ENCODE peak calls at places on chromosomes 13 and 19, in ten cellular contexts. L is ovary, Q is esophagus squamous epithelium, W is colonic mucosa, V is psoas muscle, D is DND-41, P is heart right ventricle, A is stomach, Y is left lung, I is suprapubic skin. Z is an unnamed sample. For H3K9me3, the result is how much of the 10 kb centered on the place peaks cover.

GRCh38 chr13:44212633-44213387 is 160.8 kb upstream of the SERP2 start:
- DNase-seq in L (no peak), Q (no peak), W (no peak), V (no peak), D (no peak), P (no peak), A (no peak), Y (no peak), I (no peak), Z (no peak)

GRCh38 chr13:51380269-51380668 is 40.8 kb downstream of the SERPINE3 start:
- DNase-seq in L (no peak), Q (no peak), W (no peak), V (no peak), D (no peak), P (no peak), A (no peak), Y (no peak), I (no peak), Z (no peak)

GRCh38 chr13:109439813-109440212 is 346.6 kb downstream of the IRS2 start:
- DNase-seq in L (no peak), Q (no peak), W (no peak), V (no peak), D (no peak), P (no peak), A (no peak), Y (no peak), I (no peak), Z (no peak)

GRCh38 chr19:13588953-13589833 is 82.9 kb upstream of the CACNA1A start:
- DNase-seq in L (peak), Q (no peak), W (peak), V (peak), D (peak), P (peak), A (peak), Y (peak), I (peak), Z (peak)

GRCh38 chr13:63124863-63125262 is 1709.2 kb upstream of the PCDH20 start:
- DNase-seq in L (no peak), Q (no peak), W (no peak), V (no peak), D (no peak), P (no peak), A (no peak), Y (no peak), I (no peak), Z (no peak)

GRCh38 chr19:35509018-35509652 is 4.3 kb downstream of the DMKN start:
- DNase-seq in L (peak), Q (no peak), W (peak), V (no peak), D (no peak), P (no peak), A (peak), Y (peak), I (no peak), Z (peak)

GRCh38 chr13:48233097-48233885 is at the start of gene ITM2B:
- DNase-seq in L (peak), Q (peak), W (peak), V (peak), D (peak), P (peak), A (peak), Y (peak), I (peak), Z (peak)

GRCh38 chr19:14971474-14971873 is 8.2 kb downstream of the SLC1A6 start:
- DNase-seq in L (no peak), Q (no peak), W (no peak), V (no peak), D (no peak), P (no peak), A (no peak), Y (no peak), I (no peak), Z (no peak)

GRCh38 chr13:26482451-26483197 is 74.9 kb upstream of the WASF3 start:
- DNase-seq in L (peak), Q (no peak), W (peak), V (no peak), D (peak), P (peak), A (peak), Y (no peak), I (no peak), Z (peak)

GRCh38 chr19:1045247-1045603 is 5.3 kb downstream of the ABCA7 start:
- DNase-seq in L (no peak), Q (no peak), W (peak), V (peak), D (peak), P (no peak), A (peak), Y (peak), I (no peak), Z (peak)

GRCh38 chr19:19171821-19172532 is 1.9 kb upstream of the MEF2B start:
- DNase-seq in L (no peak), Q (no peak), W (no peak), V (peak), D (no peak), P (no peak), A (no peak), Y (no peak), I (no peak), Z (no peak)

GRCh38 chr13:24458736-24459135 is 53.8 kb downstream of the PARP4 start:
- DNase-seq in L (no peak), Q (no peak), W (no peak), V (no peak), D (no peak), P (no peak), A (no peak), Y (no peak), I (no peak), Z (no peak)

GRCh38 chr19:45613926-45614725 is 12.1 kb upstream of the GPR4 start:
- DNase-seq in L (no peak), Q (no peak), W (peak), V (no peak), D (no peak), P (no peak), A (peak), Y (no peak), I (no peak), Z (no peak)

GRCh38 chr19:18049390-18049789 is 37.3 kb downstream of the IL12RB1 start:
- DNase-seq in L (peak), Q (no peak), W (peak), V (peak), D (no peak), P (peak), A (peak), Y (peak), I (peak), Z (no peak)

GRCh38 chr13:50459046-50459445 is 384.4 kb downstream of the DLEU7 start:
- DNase-seq in L (no peak), Q (no peak), W (no peak), V (no peak), D (no peak), P (no peak), A (no peak), Y (no peak), I (no peak), Z (no peak)

GRCh38 chr19:49837425-49837824 is 13.5 kb upstream of the PTOV1 start:
- DNase-seq in L (no peak), Q (no peak), W (no peak), V (no peak), D (no peak), P (no peak), A (no peak), Y (no peak), I (no peak), Z (no peak)

GRCh38 chr13:35672611-35673010 is 196.1 kb upstream of the MAB21L1 start:
- DNase-seq in L (no peak), Q (no peak), W (no peak), V (no peak), D (no peak), P (no peak), A (no peak), Y (no peak), I (no peak), Z (no peak)

GRCh38 chr13:40993987-40994386 is 25.1 kb downstream of the ELF1 start:
- DNase-seq in L (no peak), Q (no peak), W (peak), V (no peak), D (no peak), P (no peak), A (peak), Y (no peak), I (no peak), Z (no peak)

GRCh38 chr19:55486971-55487883 is 1.0 kb upstream of the SSC5D start:
- DNase-seq in L (peak), Q (no peak), W (peak), V (peak), D (no peak), P (peak), A (no peak), Y (peak), I (peak), Z (no peak)

GRCh38 chr19:40228863-40229262 is 2.4 kb upstream of the CCNP start:
- DNase-seq in L (no peak), Q (no peak), W (no peak), V (no peak), D (no peak), P (no peak), A (no peak), Y (no peak), I (no peak), Z (no peak)

GRCh38 chr19:40136818-40137217 is 46.1 kb upstream of the ZNF780A start:
- DNase-seq in L (no peak), Q (no peak), W (no peak), V (no peak), D (no peak), P (no peak), A (no peak), Y (no peak), I (no peak), Z (no peak)

GRCh38 chr19:2016041-2016807 is 710 bp upstream of the BTBD2 start:
- DNase-seq in L (peak), Q (no peak), W (peak), V (peak), D (peak), P (peak), A (peak), Y (no peak), I (peak), Z (peak)

GRCh38 chr19:57720878-57721277 is 6.5 kb downstream of the ZNF671 start:
- DNase-seq in L (no peak), Q (no peak), W (no peak), V (no peak), D (no peak), P (no peak), A (no peak), Y (no peak), I (no peak), Z (no peak)

GRCh38 chr13:28117689-28118377 is 17.5 kb upstream of the FLT3 start:
- DNase-seq in L (no peak), Q (no peak), W (peak), V (no peak), D (no peak), P (peak), A (peak), Y (no peak), I (no peak), Z (no peak)

GRCh38 chr13:74889321-74889720 is 592.6 kb downstream of the TBC1D4 start:
- DNase-seq in L (no peak), Q (no peak), W (no peak), V (no peak), D (no peak), P (no peak), A (no peak), Y (no peak), I (no peak), Z (no peak)

GRCh38 chr13:31199849-31200635 is at the start of gene B3GLCT:
- DNase-seq in L (peak), Q (peak), W (peak), V (peak), D (peak), P (peak), A (peak), Y (peak), I (peak), Z (peak)

GRCh38 chr13:66489172-66489571 is 741.0 kb downstream of the PCDH9 start:
- DNase-seq in L (no peak), Q (no peak), W (no peak), V (no peak), D (no peak), P (no peak), A (no peak), Y (no peak), I (no peak), Z (no peak)

GRCh38 chr19:1495051-1495798 is 4.2 kb downstream of the REEP6 start:
- DNase-seq in L (no peak), Q (no peak), W (no peak), V (no peak), D (no peak), P (no peak), A (no peak), Y (no peak), I (no peak), Z (no peak)

GRCh38 chr13:75359266-75359665 is 122.7 kb downstream of the TBC1D4 start:
- DNase-seq in L (no peak), Q (no peak), W (no peak), V (no peak), D (no peak), P (no peak), A (no peak), Y (no peak), I (no peak), Z (no peak)

GRCh38 chr13:80444240-80445015 is 103.5 kb upstream of the SPRY2 start:
- DNase-seq in L (no peak), Q (no peak), W (no peak), V (no peak), D (no peak), P (no peak), A (no peak), Y (no peak), I (no peak), Z (no peak)

DNA sequence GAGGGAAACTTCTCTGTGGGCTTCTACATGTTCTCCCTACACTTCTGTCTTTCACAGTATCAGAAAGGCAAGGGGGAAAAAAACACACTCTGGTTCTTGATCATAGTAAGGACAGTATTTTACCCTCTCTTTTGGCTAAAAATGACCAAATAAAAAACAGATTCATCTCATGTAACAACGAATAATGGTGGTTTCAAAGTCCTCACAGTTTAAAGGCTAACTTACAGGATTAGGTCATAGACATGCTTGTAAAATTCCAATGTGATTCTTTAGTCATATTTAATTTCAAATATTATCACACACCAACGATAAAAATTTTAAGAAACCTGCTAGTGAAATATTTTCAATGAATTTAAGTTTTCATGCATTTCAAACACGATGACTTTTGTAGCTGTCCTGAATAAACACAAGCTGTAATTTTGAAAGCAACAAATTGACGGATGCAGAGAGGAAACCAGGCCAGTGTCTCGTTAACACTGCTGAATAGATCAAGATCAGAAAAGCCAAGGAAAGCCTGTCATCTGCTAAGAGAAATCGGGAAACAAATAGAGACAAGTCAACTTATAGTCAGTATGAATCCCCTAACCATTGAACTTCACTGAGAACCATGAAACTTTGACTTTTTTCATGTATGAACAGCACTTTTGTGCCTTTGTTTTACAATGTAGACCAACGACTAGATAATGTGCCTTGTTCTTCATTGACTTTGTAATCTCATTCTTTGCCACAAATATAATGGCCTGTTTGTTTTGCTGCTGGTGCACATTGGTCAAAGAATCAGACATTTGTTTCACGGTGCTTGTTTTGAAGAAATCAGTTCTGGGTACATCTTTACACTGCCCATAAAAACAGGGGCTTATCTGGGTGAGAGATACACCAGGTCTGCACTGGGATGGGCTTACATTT is 22.0 kb downstream of the MBNL2 start:
- DNase-seq in L (no peak), Q (no peak), W (no peak), V (no peak), D (no peak), P (no peak), A (no peak), Y (no peak), I (no peak), Z (no peak)
- H3K27ac ChIP-seq in L (no peak), Q (peak), W (peak), V (peak), D (no peak), P (peak), A (peak), Y (peak), I (peak), Z (no peak)

DNA sequence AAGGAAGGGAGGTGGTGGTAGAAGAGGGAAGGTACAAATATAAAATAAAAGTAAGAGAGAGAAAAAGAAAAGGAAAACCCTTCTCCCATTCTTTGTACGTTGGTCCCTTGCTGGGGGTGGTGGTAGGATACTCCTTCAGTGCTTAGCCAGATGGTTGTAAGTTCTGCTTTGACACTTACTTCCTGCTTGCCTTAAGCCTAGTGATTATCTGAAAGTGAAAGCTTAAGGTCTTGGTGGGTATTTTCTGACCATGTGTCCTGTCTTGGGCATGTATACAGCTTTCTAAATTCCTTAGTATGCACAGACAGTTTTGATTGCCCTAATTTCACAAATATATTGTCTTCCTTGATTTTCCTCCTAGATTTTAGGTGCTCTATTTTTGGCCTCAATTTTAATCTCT is 314.8 kb downstream of the PCDH17 start:
- DNase-seq in L (no peak), Q (no peak), W (no peak), V (no peak), D (no peak), P (no peak), A (no peak), Y (no peak), I (no peak), Z (no peak)
- H3K9me3 ChIP-seq in L (under half), Q (under half), W (under half), V (under half), D (under half), P (under half), A (under half), Y (under half), I (under half), Z (under half)

GRCh38 chr19:11530432-11530831 is 1.5 kb upstream of the ECSIT start:
- DNase-seq in L (peak), Q (no peak), W (peak), V (peak), D (peak), P (peak), A (peak), Y (peak), I (peak), Z (no peak)
- TF ChIP-seq CTCF in L (no peak), Q (no peak), W (no peak), V (peak), D (peak), P (peak), A (peak), Y (no peak), I (no peak), Z (no peak)

GRCh38 chr13:61162636-61163035 is 253.0 kb downstream of the PCDH20 start:
- DNase-seq in L (no peak), Q (no peak), W (no peak), V (no peak), D (no peak), P (no peak), A (no peak), Y (no peak), I (no peak), Z (no peak)

GRCh38 chr13:61156753-61157152 is 258.9 kb downstream of the PCDH20 start:
- DNase-seq in L (no peak), Q (no peak), W (no peak), V (no peak), D (no peak), P (no peak), A (no peak), Y (no peak), I (no peak), Z (no peak)

DNA sequence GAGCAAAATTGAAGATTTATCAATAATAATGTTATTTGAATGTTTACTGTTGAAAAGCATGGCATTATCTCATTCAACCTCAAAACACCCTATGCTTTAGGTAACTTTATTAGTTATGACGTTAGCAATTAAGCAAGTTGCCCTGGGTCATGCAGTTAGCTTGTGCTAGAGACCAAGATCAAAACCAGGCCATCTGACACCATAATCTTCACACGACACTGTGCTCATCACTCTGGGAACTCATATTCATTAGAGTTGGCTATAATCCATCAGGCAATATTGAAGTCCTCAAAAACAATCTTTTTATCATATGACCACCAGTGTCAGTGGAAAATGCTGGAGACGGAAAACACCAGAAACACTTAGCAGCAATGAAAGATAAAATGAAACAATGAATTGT is 253.5 kb downstream of the PCDH20 start:
- DNase-seq in L (no peak), Q (no peak), W (no peak), V (no peak), D (no peak), P (no peak), A (no peak), Y (no peak), I (no peak), Z (no peak)
- H3K27ac ChIP-seq in L (no peak), Q (no peak), W (no peak), V (peak), D (no peak), P (peak), A (no peak), Y (no peak), I (no peak), Z (no peak)

DNA sequence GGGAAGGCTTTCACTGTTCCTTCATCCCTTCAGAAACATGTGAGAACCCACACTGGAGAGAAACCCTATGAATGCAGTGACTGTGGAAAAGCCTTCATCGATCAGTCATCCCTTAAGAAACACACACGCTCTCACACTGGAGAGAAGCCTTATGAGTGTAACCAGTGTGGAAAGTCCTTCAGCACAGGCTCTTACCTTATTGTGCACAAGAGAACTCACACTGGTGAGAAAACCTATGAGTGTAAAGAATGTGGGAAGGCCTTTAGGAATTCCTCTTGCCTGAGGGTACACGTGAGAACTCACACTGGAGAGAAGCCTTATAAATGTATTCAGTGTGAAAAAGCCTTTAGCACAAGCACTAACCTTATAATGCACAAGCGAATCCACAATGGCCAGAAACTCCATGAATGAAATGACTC is 18.6 kb downstream of the ZNF177 start:
- DNase-seq in L (no peak), Q (no peak), W (no peak), V (no peak), D (no peak), P (no peak), A (no peak), Y (no peak), I (no peak), Z (no peak)
- H3K9me3 ChIP-seq in L (half or more), Q (half or more), W (under half), V (half or more), D (half or more), P (under half), A (half or more), Y (under half), I (half or more), Z (half or more)

Z was measured in CD4-positive, alpha-beta T cell.